ENCODE peak calls at places on chromosomes 5 and 9, in seven cellular contexts. O is GM23248; I is right cardiac atrium; E is left ventricle myocardium inferior; Z is epithelial cell of esophagus; M is HepG2; J is Jurkat, Clone E6-1. A is an unnamed sample.

GRCh38 chr5:145499483-145499882 is 335.7 kb downstream of the PRELID2 start:
- DNase-seq in O (no peak), I (no peak), E (no peak), Z (no peak), M (no peak), J (no peak), A (no peak)

GRCh38 chr5:139650031-139650688 is 2.0 kb downstream of the CXXC5 start:
- DNase-seq in O (peak; percentile 66), I (peak; percentile 82), E (peak; percentile 53), Z (no peak), M (no peak), J (no peak), A (no peak)

GRCh38 chr5:63822633-63823032 is 139.6 kb downstream of the HTR1A start:
- DNase-seq in O (no peak), I (no peak), E (no peak), Z (peak; percentile 2), M (no peak), J (no peak), A (no peak)

GRCh38 chr5:103505581-103506305 is 56.8 kb downstream of the NUDT12 start:
- DNase-seq in O (peak; percentile 90), I (no peak), E (no peak), Z (peak; percentile 86), M (no peak), J (no peak), A (no peak)

GRCh38 chr9:133054966-133055365 is 6.8 kb upstream of the CEL start:
- DNase-seq in O (peak; percentile 71), I (peak; percentile 90), E (peak; percentile 83), Z (no peak), M (no peak), J (no peak), A (no peak)

GRCh38 chr9:134571946-134572914 is 69.4 kb upstream of the COL5A1 start:
- DNase-seq in O (no peak), I (peak; percentile 31), E (peak; percentile 3), Z (no peak), M (no peak), J (no peak), A (no peak)

GRCh38 chr5:8341416-8341815 is 472.5 kb downstream of the MTRR start:
- DNase-seq in O (peak; percentile 15), I (no peak), E (no peak), Z (no peak), M (no peak), J (no peak), A (no peak)

GRCh38 chr9:73154760-73155159 is 3.1 kb downstream of the ANXA1 start:
- DNase-seq in O (peak; percentile 43), I (no peak), E (no peak), Z (peak; percentile 35), M (no peak), J (peak; percentile 81), A (peak; percentile 28)

GRCh38 chr5:14859150-14859549 is 12.4 kb downstream of the ANKH start:
- DNase-seq in O (no peak), I (no peak), E (no peak), Z (no peak), M (no peak), J (no peak), A (no peak)

GRCh38 chr5:75234251-75234650 is 2.4 kb downstream of the ANKRD31 start:
- DNase-seq in O (peak; percentile 2), I (no peak), E (no peak), Z (peak; percentile 84), M (no peak), J (no peak), A (no peak)

GRCh38 chr5:126428421-126428820 is 5.2 kb downstream of the GRAMD2B start:
- DNase-seq in O (no peak), I (no peak), E (no peak), Z (peak; percentile 69), M (no peak), J (no peak), A (no peak)

GRCh38 chr9:124222918-124223720 is 34.6 kb upstream of the NEK6 start:
- DNase-seq in O (peak; percentile 61), I (peak; percentile 89), E (peak; percentile 80), Z (peak; percentile 44), M (peak; percentile 96), J (no peak), A (no peak)

GRCh38 chr5:81337803-81338202 is 36.4 kb downstream of the ZCCHC9 start:
- DNase-seq in O (no peak), I (no peak), E (no peak), Z (no peak), M (no peak), J (no peak), A (no peak)

GRCh38 chr9:91117474-91117891 is 244.2 kb downstream of the AUH start:
- DNase-seq in O (no peak), I (peak; percentile 57), E (no peak), Z (no peak), M (no peak), J (no peak), A (no peak)

GRCh38 chr5:124064956-124065355 is 553.0 kb downstream of the CSNK1G3 start:
- DNase-seq in O (no peak), I (no peak), E (no peak), Z (no peak), M (no peak), J (no peak), A (no peak)

GRCh38 chr5:55370291-55370925 is 62.6 kb downstream of the MTREX start:
- DNase-seq in O (no peak), I (no peak), E (no peak), Z (no peak), M (no peak), J (no peak), A (no peak)

GRCh38 chr5:32679218-32679617 is 31.9 kb upstream of the NPR3 start:
- DNase-seq in O (no peak), I (no peak), E (no peak), Z (peak; percentile 36), M (no peak), J (no peak), A (no peak)

DNA sequence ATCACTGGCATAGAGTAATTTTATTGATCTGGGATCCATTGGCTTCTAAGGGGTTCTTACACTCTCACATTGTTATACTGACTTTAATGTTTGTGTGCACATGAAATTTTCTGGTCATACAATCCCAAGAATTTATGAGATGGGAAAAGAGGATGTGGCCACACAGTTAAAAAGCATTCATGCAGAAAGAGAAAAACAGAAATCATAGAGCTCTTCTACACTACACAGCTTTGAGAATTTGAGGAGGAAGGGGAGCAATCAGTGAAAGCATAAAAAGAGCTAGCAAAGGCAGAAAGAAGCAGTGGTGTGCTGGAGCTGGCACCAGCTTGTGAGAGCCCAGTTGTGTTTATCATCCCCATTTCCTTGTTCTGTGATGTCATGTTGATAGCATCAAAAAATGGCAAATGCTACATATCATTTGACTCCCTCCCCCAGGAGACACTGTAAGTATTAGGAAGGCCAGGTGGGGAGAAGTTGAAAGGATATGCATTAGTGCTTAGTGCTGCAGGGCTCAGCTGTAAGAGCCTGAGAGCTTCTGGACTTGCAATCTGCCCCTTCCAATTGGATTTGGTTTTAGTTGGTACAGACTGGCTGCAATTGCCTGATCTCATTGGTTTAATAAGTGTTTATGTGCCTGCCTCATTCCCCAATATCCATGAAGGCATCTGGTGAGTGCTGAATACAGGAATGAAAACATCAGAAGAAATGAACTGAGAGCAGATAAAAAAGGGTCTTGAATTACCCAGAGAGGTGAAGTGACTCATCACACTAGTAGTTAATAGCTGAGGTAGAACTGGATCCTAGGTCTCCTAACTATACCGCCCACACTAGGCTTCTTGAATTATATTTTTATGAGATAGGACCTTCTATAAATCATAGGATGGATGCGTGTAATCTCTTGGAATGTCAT is 30.9 kb downstream of the RHOBTB3 start:
- DNase-seq in O (peak; percentile 62), I (no peak), E (no peak), Z (no peak), M (no peak), J (peak; percentile 15), A (no peak)
- H3K4me3 ChIP-seq in O (peak overlapping the region; percentile 70), I (no peak overlapping the region), E (no peak overlapping the region), Z (no peak overlapping the region), M (no peak overlapping the region), J (no peak overlapping the region), A (no peak overlapping the region)

DNA sequence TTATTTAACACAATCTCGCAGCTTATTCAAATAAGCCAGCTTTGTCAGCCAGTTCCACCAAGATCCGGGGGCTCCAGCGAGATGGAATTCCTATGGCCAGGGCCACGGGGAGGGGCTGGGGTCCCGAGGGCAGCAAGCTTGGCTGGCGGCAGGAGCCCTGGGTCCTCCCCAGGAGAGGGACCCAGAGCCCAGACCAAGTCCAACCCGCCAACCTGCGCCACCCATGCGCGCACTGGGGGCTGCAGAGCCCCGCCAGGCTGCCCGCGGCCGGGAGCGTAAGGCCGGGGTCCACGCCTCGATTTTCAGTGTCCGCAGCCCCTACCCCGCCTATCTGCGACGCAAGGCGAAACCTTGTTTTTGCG is 7.3 kb downstream of the IRX4 start:
- DNase-seq in O (no peak), I (no peak), E (no peak), Z (no peak), M (no peak), J (no peak), A (no peak)
- H3K4me3 ChIP-seq in O (no peak overlapping the region), I (no peak overlapping the region), E (no peak overlapping the region), Z (no peak overlapping the region), M (no peak overlapping the region), J (no peak overlapping the region), A (no peak overlapping the region)

GRCh38 chr9:119369670-119370366 is 583 bp upstream of the BRINP1 start:
- DNase-seq in O (peak; percentile 18), I (no peak), E (no peak), Z (no peak), M (no peak), J (no peak), A (no peak)

GRCh38 chr9:119365291-119366027 is 3.8 kb downstream of the BRINP1 start:
- DNase-seq in O (peak; percentile 74), I (no peak), E (no peak), Z (peak; percentile 43), M (peak; percentile 6), J (peak; percentile 10), A (no peak)

GRCh38 chr9:119368681-119369581 is at the start of gene BRINP1:
- DNase-seq in O (peak; percentile 82), I (peak; percentile 73), E (peak; percentile 14), Z (peak; percentile 17), M (no peak), J (no peak), A (no peak)

GRCh38 chr9:119368179-119368578 is 1.1 kb downstream of the BRINP1 start:
- DNase-seq in O (no peak), I (no peak), E (no peak), Z (no peak), M (no peak), J (no peak), A (no peak)

DNA sequence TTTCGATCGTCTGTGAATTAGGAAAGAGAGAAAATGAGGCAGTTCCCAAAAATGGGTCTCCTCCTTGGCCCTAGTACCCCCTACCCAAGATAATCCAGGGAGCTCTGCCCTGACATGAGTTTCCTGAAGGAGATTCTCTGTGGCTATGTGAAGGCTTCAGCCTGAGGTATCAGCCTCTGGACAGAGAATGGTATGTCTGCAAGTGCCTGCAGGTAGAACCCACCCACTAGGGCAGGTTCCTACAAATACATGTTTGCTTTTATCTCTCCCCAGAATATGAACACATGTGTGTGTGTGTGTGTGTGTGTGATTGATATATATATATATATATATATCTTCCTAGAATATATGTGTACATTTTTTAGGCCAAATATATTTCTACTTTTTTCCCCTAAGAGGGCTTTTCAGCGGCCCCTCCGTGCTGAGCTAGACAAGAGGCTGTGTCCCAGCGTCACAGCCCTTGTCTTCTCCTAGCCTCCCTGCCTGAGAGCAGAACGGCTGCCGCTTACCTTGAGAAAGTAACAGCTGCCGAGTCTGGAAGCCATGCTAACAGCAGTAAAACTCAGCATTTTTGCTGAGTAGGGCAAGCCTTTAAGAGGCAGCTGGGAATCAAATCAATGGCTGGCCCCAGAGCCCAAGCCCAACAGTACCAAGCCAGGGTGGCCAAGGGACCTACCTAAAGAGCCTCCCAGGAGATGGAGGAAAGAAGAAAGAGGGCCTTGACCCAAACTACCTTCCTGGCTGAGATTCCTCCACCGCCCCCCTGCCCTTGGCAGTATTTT is 2.1 kb downstream of the BRINP1 start:
- DNase-seq in O (no peak), I (no peak), E (no peak), Z (peak; percentile 18), M (no peak), J (no peak), A (no peak)
- H3K4me3 ChIP-seq in O (peak overlapping the region; percentile 73), I (no peak overlapping the region), E (no peak overlapping the region), Z (no peak overlapping the region), M (no peak overlapping the region), J (no peak overlapping the region), A (no peak overlapping the region)

GRCh38 chr9:87635656-87636501 is 90.0 kb upstream of the CTSL start:
- DNase-seq in O (no peak), I (no peak), E (no peak), Z (no peak), M (no peak), J (no peak), A (no peak)
- H3K4me3 ChIP-seq in O (no peak overlapping the region), I (no peak overlapping the region), E (no peak overlapping the region), Z (no peak overlapping the region), M (no peak overlapping the region), J (no peak overlapping the region), A (no peak overlapping the region)